ENCODE peak calls at places on chromosomes 5 and 9, in four cellular contexts. O is breast epithelium, B is uterus, Z is adrenal gland. U is an unnamed sample.

GRCh38 chr5:148848378-148849031 is 22.1 kb downstream of the ADRB2 start:
- DNase-seq in O (no peak), Z (no peak), B (no peak), U (no peak)

GRCh38 chr5:137273511-137273910 is 225.6 kb downstream of the SPOCK1 start:
- DNase-seq in O (no peak), B (no peak), Z (no peak), U (no peak)

GRCh38 chr5:37005946-37006540 is 129.5 kb downstream of the NIPBL start:
- DNase-seq in B (no peak), Z (no peak), O (no peak), U (no peak)

GRCh38 chr5:138438003-138438723 is 694 bp upstream of the REEP2 start:
- DNase-seq in O (no peak), Z (no peak), B (no peak), U (no peak)

GRCh38 chr5:124655943-124656459 is 90.4 kb downstream of the ZNF608 start:
- DNase-seq in B (no peak), O (no peak), Z (no peak), U (peak; percentile 66)

GRCh38 chr5:39578887-39579497 is 154.2 kb upstream of the DAB2 start:
- DNase-seq in Z (no peak), O (no peak), B (no peak), U (no peak)

GRCh38 chr5:152884006-152884405 is 478.9 kb upstream of the NMUR2 start:
- DNase-seq in B (no peak), O (no peak), Z (no peak), U (no peak)

GRCh38 chr5:88384901-88385300 is 116.3 kb upstream of the TMEM161B start:
- DNase-seq in O (no peak), Z (no peak), B (no peak), U (no peak)

GRCh38 chr9:23789529-23790254 is 36.3 kb downstream of the ELAVL2 start:
- DNase-seq in B (no peak), O (no peak), Z (no peak), U (no peak)

GRCh38 chr5:67166460-67166871 is 30.1 kb downstream of the CD180 start:
- DNase-seq in B (no peak), O (peak; percentile 48), Z (peak; percentile 53), U (no peak)

GRCh38 chr9:96327694-96328352 is 25.8 kb upstream of the HSD17B3 start:
- DNase-seq in B (peak; percentile 48), O (no peak), Z (no peak), U (no peak)

GRCh38 chr5:181261320-181262085 is 560 bp upstream of the TRIM52 start:
- DNase-seq in B (peak; percentile 62), O (peak; percentile 59), Z (peak; percentile 69), U (peak; percentile 94)

GRCh38 chr5:9207820-9208418 is 338.0 kb downstream of the SEMA5A start:
- DNase-seq in Z (no peak), O (no peak), B (no peak), U (no peak)

GRCh38 chr5:151617841-151618710 is 26.9 kb upstream of the FAT2 start:
- DNase-seq in Z (no peak), O (no peak), B (no peak), U (no peak)

GRCh38 chr5:171250738-171251137 is 58.3 kb upstream of the TLX3 start:
- DNase-seq in Z (no peak), B (no peak), O (no peak), U (no peak)

GRCh38 chr9:113808391-113809191 is 67.5 kb upstream of the ZNF618 start:
- DNase-seq in O (no peak), Z (peak; percentile 88), B (peak; percentile 63), U (peak; percentile 85)

GRCh38 chr5:180305481-180305880 is 13.6 kb upstream of the MAPK9 start:
- DNase-seq in O (no peak), B (no peak), Z (peak; percentile 74), U (no peak)

GRCh38 chr5:144189800-144190429 is 19.2 kb downstream of the KCTD16 start:
- DNase-seq in Z (peak; percentile 40), O (no peak), B (no peak), U (no peak)

GRCh38 chr5:83551826-83552225 is 80.3 kb downstream of the VCAN start:
- DNase-seq in B (no peak), O (no peak), Z (no peak), U (no peak)

GRCh38 chr9:15837079-15837679 is 284.3 kb downstream of the CCDC171 start:
- DNase-seq in O (no peak), B (peak; percentile 32), Z (no peak), U (no peak)

GRCh38 chr9:90864779-90865178 is 63.2 kb downstream of the SYK start:
- DNase-seq in Z (no peak), O (no peak), B (no peak), U (peak; percentile 45)

GRCh38 chr9:14057347-14058077 is 256.4 kb downstream of the NFIB start:
- DNase-seq in B (peak; percentile 27), Z (peak; percentile 29), O (no peak), U (no peak)

GRCh38 chr5:2985718-2986117 is 234.2 kb upstream of the IRX2 start:
- DNase-seq in B (no peak), Z (no peak), O (no peak), U (no peak)

GRCh38 chr5:142106061-142106460 is 2.5 kb upstream of the NDFIP1 start:
- DNase-seq in O (no peak), B (peak; percentile 51), Z (peak; percentile 33), U (no peak)

GRCh38 chr9:34634551-34634945 is 3.0 kb downstream of the SIGMAR1 start:
- DNase-seq in Z (no peak), O (no peak), B (no peak), U (no peak)

GRCh38 chr9:34636791-34637355 is 714 bp downstream of the SIGMAR1 start:
- DNase-seq in O (no peak), Z (no peak), B (no peak), U (no peak)

GRCh38 chr9:34638138-34638445 is 505 bp upstream of the SIGMAR1 start:
- DNase-seq in B (no peak), Z (no peak), O (no peak), U (no peak)

GRCh38 chr9:34635556-34635955 is 2.0 kb downstream of the SIGMAR1 start:
- DNase-seq in Z (no peak), O (no peak), B (no peak), U (no peak)

GRCh38 chr9:34637356-34638137 is at the start of gene SIGMAR1:
- DNase-seq in O (peak; percentile 84), B (peak; percentile 92), Z (peak; percentile 93), U (peak; percentile 99)
- TF ChIP-seq POLR2A in O (peak; percentile 12), B (peak; percentile 89), Z (peak; percentile 86), U (no peak)

GRCh38 chr5:34915139-34915855 is at the start of the genes BRIX1 and RAD1:
- DNase-seq in Z (peak; percentile 97), O (peak; percentile 94), B (peak; percentile 94), U (peak; percentile 94)
- TF ChIP-seq CTCF in Z (peak; percentile 23), O (no peak), B (peak; percentile 56), U (no peak)

DNA sequence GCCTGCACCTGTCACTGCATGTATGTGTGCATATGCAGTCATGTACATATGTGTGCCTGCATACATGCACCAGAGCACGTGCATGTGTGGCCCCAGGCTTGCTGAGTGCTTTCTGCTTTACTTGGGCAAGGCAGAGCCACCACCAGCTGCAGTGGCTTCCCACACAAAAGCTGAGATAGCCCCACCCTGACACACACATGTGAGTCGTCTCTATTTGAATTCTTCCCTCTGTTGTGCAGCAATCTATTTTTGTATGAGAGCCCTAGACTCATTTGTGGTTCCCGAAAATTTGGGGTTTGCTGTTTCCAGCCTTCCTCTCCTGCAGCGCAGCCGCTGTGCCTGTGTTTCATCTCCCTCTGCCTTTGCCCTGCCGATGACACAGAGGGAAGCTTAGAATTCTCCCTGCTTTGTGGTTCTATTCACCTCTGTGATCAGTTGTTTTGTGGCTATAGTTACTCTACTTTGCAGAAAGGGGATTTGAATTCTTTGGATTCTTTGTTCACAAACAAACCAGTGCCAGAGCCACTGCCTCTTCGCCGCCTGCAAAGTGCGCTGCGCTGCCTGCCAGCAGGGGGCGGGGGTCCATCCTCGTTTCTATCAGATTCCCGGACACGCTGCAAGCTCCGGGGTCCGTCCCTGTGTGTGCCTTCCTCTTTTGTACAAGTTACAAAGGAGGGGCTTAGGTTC is 95.8 kb upstream of the DAP start:
- DNase-seq in B (peak; percentile 27), Z (peak; percentile 31), O (peak; percentile 28), U (no peak)
- H3K4me3 ChIP-seq in B (no peak overlapping the region), Z (peak overlapping the region; percentile 33), O (no peak overlapping the region), U (no peak overlapping the region)

DNA sequence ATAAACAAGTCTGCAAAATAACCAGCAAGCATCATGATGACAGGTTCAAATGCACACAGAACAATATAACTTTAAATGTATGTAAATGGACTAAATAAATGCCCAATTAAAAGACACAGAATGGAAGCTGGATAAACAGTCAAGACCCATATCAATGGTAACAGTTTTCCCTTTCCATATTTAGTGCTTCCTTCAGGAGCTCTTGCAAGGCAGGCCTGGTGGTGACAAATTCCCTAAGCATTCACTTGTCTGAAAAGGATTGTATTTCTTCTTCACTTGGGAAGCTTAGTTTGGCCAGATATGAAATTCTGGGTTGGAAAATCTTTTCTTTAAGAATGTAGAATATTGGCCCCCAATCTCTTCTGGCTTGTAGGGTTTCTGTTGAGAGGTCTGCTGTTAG is 120.2 kb upstream of the RASA1 start:
- DNase-seq in B (no peak), Z (no peak), O (no peak), U (no peak)
- TF ChIP-seq POLR2A in B (no peak), Z (no peak), O (no peak), U (no peak)

GRCh38 chr9:33924978-33925797 is 108.2 kb downstream of the UBE2R2 start:
- DNase-seq in Z (peak; percentile 59), O (no peak), B (peak; percentile 49), U (no peak)
- TF ChIP-seq CTCF in Z (peak; percentile 54), O (peak; percentile 50), B (peak; percentile 48), U (no peak)

GRCh38 chr9:128250839-128251558 is 24.8 kb downstream of the GOLGA2 start:
- DNase-seq in O (no peak), B (no peak), Z (no peak), U (no peak)

GRCh38 chr9:128253991-128254346 is 21.8 kb downstream of the GOLGA2 start:
- DNase-seq in O (no peak), B (no peak), Z (no peak), U (no peak)

GRCh38 chr9:128251701-128252100 is 24.1 kb downstream of the GOLGA2 start:
- DNase-seq in O (no peak), B (no peak), Z (no peak), U (no peak)

GRCh38 chr9:128253140-128253990 is 22.4 kb downstream of the GOLGA2 start:
- DNase-seq in Z (peak; percentile 63), B (no peak), O (no peak), U (no peak)

GRCh38 chr9:128252317-128253139 is 23.3 kb downstream of the GOLGA2 start:
- DNase-seq in B (no peak), Z (no peak), O (no peak), U (no peak)
- H3K4me3 ChIP-seq in B (no peak overlapping the region), Z (no peak overlapping the region), O (no peak overlapping the region), U (no peak overlapping the region)

U was measured in lower leg skin.